ENCODE peak calls at places on chromosomes 1 and 21, in five cellular contexts. I is mucosa of gallbladder, T is mucosa of descending colon, Y is GM23248, S is ELR. O is an unnamed sample.

GRCh38 chr1:2232916-2233438 is 4.9 kb downstream of the SKI start:
- DNase-seq in I (no peak), T (peak), Y (peak), S (no peak), O (no peak)

GRCh38 chr1:45503462-45504360 is 3.6 kb downstream of the MMACHC start:
- DNase-seq in I (no peak), T (no peak), Y (no peak), S (no peak), O (no peak)

GRCh38 chr1:218025454-218025853 is 259.6 kb upstream of the RRP15 start:
- DNase-seq in I (no peak), T (no peak), Y (peak), S (peak), O (no peak)

GRCh38 chr1:106968644-106969043 is 87.8 kb upstream of the PRMT6 start:
- DNase-seq in I (no peak), T (no peak), Y (no peak), S (no peak), O (no peak)

GRCh38 chr21:43697758-43698643 is 20.9 kb upstream of the PDXK start:
- DNase-seq in I (no peak), T (no peak), Y (peak), S (no peak), O (no peak)

GRCh38 chr1:155082301-155082940 is 3.8 kb downstream of the EFNA3 start:
- DNase-seq in I (no peak), T (peak), Y (peak), S (no peak), O (peak)

GRCh38 chr1:157411064-157411463 is 141.3 kb downstream of the FCRL5 start:
- DNase-seq in I (no peak), T (no peak), Y (no peak), S (no peak), O (no peak)

GRCh38 chr21:36694041-36694515 is 4.8 kb upstream of the SIM2 start:
- DNase-seq in I (no peak), T (no peak), Y (no peak), S (peak), O (no peak)

GRCh38 chr1:43952731-43953350 is 6.1 kb downstream of the IPO13 start:
- DNase-seq in I (no peak), T (no peak), Y (no peak), S (no peak), O (no peak)

GRCh38 chr1:160400284-160400645 is at the start of gene VANGL2:
- DNase-seq in I (peak), T (peak), Y (peak), S (no peak), O (peak)

GRCh38 chr1:2133879-2134215 is 60.7 kb downstream of the FAAP20 start:
- DNase-seq in I (no peak), T (no peak), Y (no peak), S (no peak), O (no peak)

GRCh38 chr21:26107439-26107838 is 63.1 kb downstream of the APP start:
- DNase-seq in I (no peak), T (no peak), Y (no peak), S (no peak), O (no peak)

GRCh38 chr1:151009206-151009587 is 948 bp downstream of the PRUNE1 start:
- DNase-seq in I (no peak), T (no peak), Y (peak), S (peak), O (no peak)

GRCh38 chr1:244242446-244242845 is 191.4 kb downstream of the ZBTB18 start:
- DNase-seq in I (no peak), T (no peak), Y (no peak), S (no peak), O (no peak)

GRCh38 chr1:234997201-234998173 is 131.2 kb downstream of the TOMM20 start:
- DNase-seq in I (peak), T (peak), Y (peak), S (peak), O (peak)

GRCh38 chr1:46131727-46132528 is 501 bp downstream of the PIK3R3 start:
- DNase-seq in I (peak), T (peak), Y (peak), S (peak), O (no peak)